ENCODE peak calls at places on chromosomes 16 and 17, in five cellular contexts. C is GM23338, A is transverse colon, U is left lung, D is AG04450. G is an unnamed sample.

GRCh38 chr16:82192665-82193064 is 22.6 kb upstream of the MPHOSPH6 start:
- DNase-seq in U (no peak), C (no peak), D (peak), A (no peak), G (no peak)

GRCh38 chr17:7579839-7580630 is 597 bp downstream of the CD68 start:
- DNase-seq in D (no peak), A (no peak), C (no peak), U (no peak), G (no peak)

GRCh38 chr17:47801906-47802305 is 19.7 kb downstream of the OSBPL7 start:
- DNase-seq in D (no peak), C (no peak), A (no peak), U (no peak), G (no peak)

GRCh38 chr16:72467157-72467759 is 295.3 kb upstream of the PMFBP1 start:
- DNase-seq in C (peak), A (no peak), D (peak), U (no peak), G (no peak)

GRCh38 chr16:85286066-85286712 is 173.9 kb upstream of the CIBAR2 start:
- DNase-seq in D (peak), C (no peak), A (no peak), U (no peak), G (peak)

GRCh38 chr17:68231536-68231935 is 16.3 kb upstream of the AMZ2 start:
- DNase-seq in D (no peak), C (no peak), A (no peak), U (no peak), G (no peak)

GRCh38 chr16:51327001-51327400 is 175.9 kb upstream of the SALL1 start:
- DNase-seq in U (no peak), D (peak), C (no peak), A (no peak), G (no peak)

GRCh38 chr17:67390646-67391480 is 13.8 kb downstream of the PITPNC1 start:
- DNase-seq in U (no peak), D (peak), A (peak), C (no peak), G (no peak)

GRCh38 chr17:33183487-33184026 is 109.5 kb downstream of the ASIC2 start:
- DNase-seq in D (no peak), U (no peak), A (no peak), C (no peak), G (no peak)

GRCh38 chr17:50596191-50597037 is 35.9 kb downstream of the CACNA1G start:
- DNase-seq in D (no peak), A (peak), C (peak), U (peak), G (no peak)

GRCh38 chr16:53207810-53208752 is 153.3 kb downstream of the CHD9 start:
- DNase-seq in A (peak), U (no peak), D (peak), C (peak), G (no peak)

GRCh38 chr17:83128306-83129240 is 49.2 kb downstream of the METRNL start:
- DNase-seq in D (no peak), C (no peak), A (no peak), U (peak), G (peak)

DNA sequence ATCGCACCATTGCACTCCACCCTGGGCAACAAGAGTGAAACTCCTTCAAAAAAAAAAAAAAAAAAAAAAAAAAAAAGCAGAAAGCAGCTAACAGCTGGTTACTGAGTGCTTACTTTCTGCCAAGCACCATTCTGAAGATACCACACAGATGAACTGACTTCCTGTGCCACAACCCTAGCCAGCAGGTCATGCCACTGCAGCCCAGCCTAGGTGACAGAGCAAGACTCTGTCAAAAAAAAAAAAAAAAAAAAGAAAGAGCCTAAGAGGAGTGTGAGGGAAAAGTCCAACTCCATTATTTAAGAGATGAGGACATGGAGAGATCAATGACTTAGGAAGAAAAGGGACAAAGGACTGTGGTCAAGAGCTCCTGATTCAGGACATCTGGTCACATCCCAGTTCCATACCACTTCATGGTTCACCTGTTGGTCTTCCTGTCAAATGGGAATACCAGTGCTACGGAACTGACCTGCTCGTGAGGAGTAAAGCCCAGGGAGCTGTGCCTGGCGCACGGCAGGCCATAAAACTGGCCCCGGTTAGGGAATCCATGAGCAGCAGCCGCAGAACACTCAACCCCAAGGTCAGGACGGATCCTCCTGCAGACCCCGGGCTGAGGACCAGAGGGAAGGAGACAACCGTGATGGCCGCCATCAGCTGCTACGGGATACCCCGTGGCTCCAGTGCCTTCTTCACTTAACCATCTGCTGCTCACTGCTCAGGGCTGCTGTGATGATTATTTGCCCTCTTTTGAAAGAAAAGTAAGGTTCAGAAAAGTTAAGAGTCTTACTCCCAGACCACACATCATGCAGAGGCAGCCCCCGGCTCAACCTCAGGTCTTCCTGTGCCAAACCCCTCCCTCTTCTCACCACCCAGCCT is 950 bp downstream of the KLHDC4 start:
- DNase-seq in C (no peak), A (no peak), U (no peak), D (no peak), G (no peak)
- H3K27ac ChIP-seq in C (no peak), A (peak), U (peak), D (peak), G (no peak)

DNA sequence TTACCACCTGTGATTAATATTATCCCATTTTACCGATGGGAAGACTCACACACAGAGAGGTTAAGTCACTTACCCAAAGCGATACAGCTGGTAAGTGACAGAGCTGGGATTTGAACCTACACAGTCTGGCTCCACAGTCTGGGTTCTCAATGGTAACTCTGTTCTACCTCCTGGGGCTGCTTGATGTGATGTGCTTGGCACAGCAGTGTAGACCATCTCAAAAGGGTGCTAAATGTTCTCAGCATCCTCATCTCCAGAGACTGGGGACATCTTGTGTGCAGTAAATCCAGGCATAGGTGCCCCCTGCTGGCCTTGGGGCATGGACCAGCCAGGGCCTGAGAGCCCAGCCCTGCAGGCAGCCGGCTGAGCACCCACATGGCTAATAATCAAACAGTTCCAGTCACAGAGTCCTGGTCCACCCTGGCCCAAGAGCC is 15.4 kb upstream of the KATNB1 start:
- DNase-seq in U (peak), C (peak), A (peak), D (peak), G (peak)
- TF ChIP-seq CTCF in U (no peak), C (peak), A (peak), D (peak), G (peak)

GRCh38 chr17:29914819-29915537 is 15.1 kb downstream of the SSH2 start:
- DNase-seq in C (no peak), D (no peak), A (no peak), U (no peak), G (no peak)
- H3K27ac ChIP-seq in C (no peak), D (no peak), A (no peak), U (no peak), G (peak)

GRCh38 chr16:67865318-67865717 is 7.5 kb upstream of the EDC4 start:
- DNase-seq in U (no peak), C (peak), D (no peak), A (peak), G (no peak)
- TF ChIP-seq CTCF in U (no peak), C (peak), D (peak), A (peak), G (no peak)

GRCh38 chr17:29168079-29168758 is 12.0 kb downstream of the MYO18A start:
- DNase-seq in A (no peak), U (no peak), C (no peak), D (no peak), G (no peak)
- H3K27ac ChIP-seq in A (no peak), U (no peak), C (no peak), D (no peak), G (no peak)

GRCh38 chr16:28874406-28874805 is 3.9 kb upstream of the ATP2A1 start:
- DNase-seq in D (no peak), A (no peak), U (no peak), C (no peak), G (no peak)

GRCh38 chr16:28876973-28877641 is 1.2 kb upstream of the ATP2A1 start:
- DNase-seq in U (no peak), D (no peak), C (no peak), A (no peak), G (no peak)

GRCh38 chr16:28873543-28874201 is 4.6 kb upstream of the ATP2A1 start:
- DNase-seq in C (peak), U (no peak), A (peak), D (no peak), G (no peak)

GRCh38 chr16:28876016-28876659 is 2.1 kb upstream of the ATP2A1 start:
- DNase-seq in A (no peak), D (no peak), C (no peak), U (no peak), G (no peak)

GRCh38 chr16:28875134-28876015 is 2.9 kb upstream of the ATP2A1 start:
- DNase-seq in D (no peak), U (no peak), A (no peak), C (no peak), G (no peak)
- TF ChIP-seq CTCF in D (no peak), U (no peak), A (no peak), C (no peak), G (no peak)

GRCh38 chr16:57480754-57481230 is 5.5 kb downstream of the DOK4 start:
- DNase-seq in A (no peak), C (no peak), D (no peak), U (no peak), G (no peak)

GRCh38 chr16:57479422-57480126 is 6.7 kb downstream of the DOK4 start:
- DNase-seq in D (no peak), C (peak), A (peak), U (no peak), G (no peak)

GRCh38 chr16:57479043-57479421 is 7.3 kb downstream of the DOK4 start:
- DNase-seq in C (no peak), U (no peak), A (no peak), D (no peak), G (peak)

GRCh38 chr16:57481421-57481820 is 4.9 kb downstream of the DOK4 start:
- DNase-seq in U (no peak), C (no peak), D (no peak), A (no peak), G (no peak)

DNA sequence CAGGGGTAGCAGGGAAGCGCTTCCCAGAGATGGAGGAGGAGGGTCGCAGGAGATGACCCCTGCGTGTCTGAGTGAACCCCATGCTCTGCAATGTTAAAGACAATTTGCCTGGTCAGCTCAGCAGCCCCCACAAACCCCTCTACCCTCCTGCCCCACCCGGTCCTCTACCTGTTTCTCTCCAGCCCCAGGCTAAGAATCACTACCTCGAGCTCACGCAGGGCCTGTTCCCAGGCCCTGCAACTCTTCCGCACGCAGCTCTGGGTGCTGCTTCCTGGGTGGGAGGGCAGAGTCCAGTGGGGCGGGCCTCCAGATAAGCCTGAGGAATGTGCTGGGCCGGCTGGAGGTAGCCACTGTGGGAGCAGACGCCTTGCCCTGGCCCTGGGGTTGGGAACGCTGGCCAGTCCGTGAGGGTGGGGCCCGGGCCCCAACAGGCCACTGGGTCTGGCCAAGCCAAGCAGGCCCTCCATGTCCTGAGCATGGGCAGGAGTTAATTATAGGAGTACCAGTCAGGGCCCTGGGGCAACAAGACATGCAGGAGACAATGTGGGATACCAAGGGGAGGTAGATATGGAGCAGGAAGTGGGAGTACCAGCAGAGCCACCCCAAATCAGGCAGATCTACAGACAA is 6.1 kb downstream of the DOK4 start:
- DNase-seq in A (peak), C (no peak), U (no peak), D (no peak), G (no peak)
- H3K27ac ChIP-seq in A (peak), C (no peak), U (peak), D (no peak), G (no peak)